ENCODE peak calls at places on chromosomes 4 and X, in eight cellular contexts. One of them, this sample, is unnamed.

GRCh38 chr4:94298725-94299252 is 43.8 kb downstream of the HPGDS start:
- DNase-seq in small intestine: peak; percentile 38
- DNase-seq in hypothalamus: no peak
- DNase-seq in HCEC 1CT: no peak
- DNase-seq in activated CD4-positive, alpha-beta memory T cell treated with anti-CD3 and anti-CD28 coated beads for 36 hours: no peak
- DNase-seq in right lobe of liver: no peak
- DNase-seq in myocyte: no peak
- DNase-seq in IMR-90: no peak
- DNase-seq in this sample: no peak

GRCh38 chr4:167100120-167100519 is 134.2 kb downstream of the SPOCK3 start:
- DNase-seq in small intestine: no peak
- DNase-seq in hypothalamus: no peak
- DNase-seq in HCEC 1CT: peak; percentile 62
- DNase-seq in activated CD4-positive, alpha-beta memory T cell treated with anti-CD3 and anti-CD28 coated beads for 36 hours: no peak
- DNase-seq in right lobe of liver: no peak
- DNase-seq in myocyte: peak; percentile 6
- DNase-seq in IMR-90: no peak
- DNase-seq in this sample: peak; percentile 2

GRCh38 chr4:53919605-53920004 is 144.8 kb downstream of the CHIC2 start:
- DNase-seq in small intestine: no peak
- DNase-seq in hypothalamus: no peak
- DNase-seq in HCEC 1CT: no peak
- DNase-seq in activated CD4-positive, alpha-beta memory T cell treated with anti-CD3 and anti-CD28 coated beads for 36 hours: no peak
- DNase-seq in right lobe of liver: no peak
- DNase-seq in myocyte: no peak
- DNase-seq in IMR-90: no peak
- DNase-seq in this sample: no peak

GRCh38 chr4:148058160-148058859 is 326.4 kb downstream of the ARHGAP10 start:
- DNase-seq in small intestine: no peak
- DNase-seq in hypothalamus: no peak
- DNase-seq in HCEC 1CT: no peak
- DNase-seq in activated CD4-positive, alpha-beta memory T cell treated with anti-CD3 and anti-CD28 coated beads for 36 hours: no peak
- DNase-seq in right lobe of liver: no peak
- DNase-seq in myocyte: no peak
- DNase-seq in IMR-90: no peak
- DNase-seq in this sample: no peak

GRCh38 chr4:165461176-165461835 is 82.5 kb downstream of the CPE start:
- DNase-seq in small intestine: no peak
- DNase-seq in hypothalamus: no peak
- DNase-seq in HCEC 1CT: peak; percentile 53
- DNase-seq in activated CD4-positive, alpha-beta memory T cell treated with anti-CD3 and anti-CD28 coated beads for 36 hours: no peak
- DNase-seq in right lobe of liver: no peak
- DNase-seq in myocyte: peak; percentile 22
- DNase-seq in IMR-90: peak; percentile 75
- DNase-seq in this sample: peak; percentile 3

GRCh38 chr4:152408514-152409327 is 127.2 kb downstream of the FBXW7 start:
- DNase-seq in small intestine: peak; percentile 52
- DNase-seq in hypothalamus: no peak
- DNase-seq in HCEC 1CT: peak; percentile 29
- DNase-seq in activated CD4-positive, alpha-beta memory T cell treated with anti-CD3 and anti-CD28 coated beads for 36 hours: no peak
- DNase-seq in right lobe of liver: no peak
- DNase-seq in myocyte: peak; percentile 55
- DNase-seq in IMR-90: peak; percentile 50
- DNase-seq in this sample: no peak

GRCh38 chr4:16043820-16044554 is 39.8 kb downstream of the PROM1 start:
- DNase-seq in small intestine: no peak
- DNase-seq in hypothalamus: no peak
- DNase-seq in HCEC 1CT: no peak
- DNase-seq in activated CD4-positive, alpha-beta memory T cell treated with anti-CD3 and anti-CD28 coated beads for 36 hours: no peak
- DNase-seq in right lobe of liver: no peak
- DNase-seq in myocyte: no peak
- DNase-seq in IMR-90: no peak
- DNase-seq in this sample: no peak

GRCh38 chr4:56743550-56743949 is 62.5 kb upstream of the HOPX start:
- DNase-seq in small intestine: peak; percentile 92
- DNase-seq in hypothalamus: no peak
- DNase-seq in HCEC 1CT: no peak
- DNase-seq in activated CD4-positive, alpha-beta memory T cell treated with anti-CD3 and anti-CD28 coated beads for 36 hours: no peak
- DNase-seq in right lobe of liver: no peak
- DNase-seq in myocyte: no peak
- DNase-seq in IMR-90: no peak
- DNase-seq in this sample: no peak

GRCh38 chr4:185534850-185535761 is at the start of gene PDLIM3:
- DNase-seq in small intestine: no peak
- DNase-seq in hypothalamus: peak; percentile 36
- DNase-seq in HCEC 1CT: peak; percentile 34
- DNase-seq in activated CD4-positive, alpha-beta memory T cell treated with anti-CD3 and anti-CD28 coated beads for 36 hours: peak; percentile 14
- DNase-seq in right lobe of liver: peak; percentile 54
- DNase-seq in myocyte: peak; percentile 92
- DNase-seq in IMR-90: peak; percentile 30
- DNase-seq in this sample: no peak

GRCh38 chrX:41010188-41010846 is 74.9 kb upstream of the USP9X start:
- DNase-seq in small intestine: peak; percentile 90
- DNase-seq in hypothalamus: peak; percentile 13
- DNase-seq in HCEC 1CT: peak; percentile 73
- DNase-seq in activated CD4-positive, alpha-beta memory T cell treated with anti-CD3 and anti-CD28 coated beads for 36 hours: peak; percentile 74
- DNase-seq in right lobe of liver: peak; percentile 84
- DNase-seq in myocyte: peak; percentile 94
- DNase-seq in IMR-90: peak; percentile 88
- DNase-seq in this sample: peak; percentile 86

GRCh38 chrX:19515615-19516105 is 352 bp upstream of the MAP3K15 start:
- DNase-seq in small intestine: no peak
- DNase-seq in hypothalamus: no peak
- DNase-seq in HCEC 1CT: no peak
- DNase-seq in activated CD4-positive, alpha-beta memory T cell treated with anti-CD3 and anti-CD28 coated beads for 36 hours: no peak
- DNase-seq in right lobe of liver: no peak
- DNase-seq in myocyte: no peak
- DNase-seq in IMR-90: no peak
- DNase-seq in this sample: no peak

GRCh38 chr4:20760053-20760452 is 59.8 kb downstream of the PACRGL start:
- DNase-seq in small intestine: no peak
- DNase-seq in hypothalamus: no peak
- DNase-seq in HCEC 1CT: no peak
- DNase-seq in activated CD4-positive, alpha-beta memory T cell treated with anti-CD3 and anti-CD28 coated beads for 36 hours: no peak
- DNase-seq in right lobe of liver: no peak
- DNase-seq in myocyte: no peak
- DNase-seq in IMR-90: no peak
- DNase-seq in this sample: no peak

GRCh38 chrX:110944323-110944761 is 148.7 kb upstream of the CHRDL1 start:
- DNase-seq in small intestine: no peak
- DNase-seq in hypothalamus: peak; percentile 6
- DNase-seq in HCEC 1CT: no peak
- DNase-seq in activated CD4-positive, alpha-beta memory T cell treated with anti-CD3 and anti-CD28 coated beads for 36 hours: no peak
- DNase-seq in right lobe of liver: no peak
- DNase-seq in myocyte: no peak
- DNase-seq in IMR-90: no peak
- DNase-seq in this sample: no peak

GRCh38 chr4:109434007-109434792 is 585 bp downstream of the SEC24B start:
- DNase-seq in small intestine: peak; percentile 24
- DNase-seq in hypothalamus: peak; percentile 45
- DNase-seq in HCEC 1CT: peak; percentile 1
- DNase-seq in activated CD4-positive, alpha-beta memory T cell treated with anti-CD3 and anti-CD28 coated beads for 36 hours: peak; percentile 32
- DNase-seq in right lobe of liver: peak; percentile 71
- DNase-seq in myocyte: peak; percentile 30
- DNase-seq in IMR-90: peak; percentile 18
- DNase-seq in this sample: peak; percentile 4

GRCh38 chr4:145387079-145387478 is 94.6 kb upstream of the SMAD1 start:
- DNase-seq in small intestine: no peak
- DNase-seq in hypothalamus: no peak
- DNase-seq in HCEC 1CT: no peak
- DNase-seq in activated CD4-positive, alpha-beta memory T cell treated with anti-CD3 and anti-CD28 coated beads for 36 hours: no peak
- DNase-seq in right lobe of liver: no peak
- DNase-seq in myocyte: no peak
- DNase-seq in IMR-90: no peak
- DNase-seq in this sample: no peak

GRCh38 chr4:139641218-139641617 is 24.4 kb upstream of the MGST2 start:
- DNase-seq in small intestine: no peak
- DNase-seq in hypothalamus: no peak
- DNase-seq in HCEC 1CT: peak; percentile 58
- DNase-seq in activated CD4-positive, alpha-beta memory T cell treated with anti-CD3 and anti-CD28 coated beads for 36 hours: no peak
- DNase-seq in right lobe of liver: no peak
- DNase-seq in myocyte: no peak
- DNase-seq in IMR-90: peak; percentile 71
- DNase-seq in this sample: no peak

GRCh38 chr4:126564283-126564854 is 1068.4 kb upstream of the INTU start:
- DNase-seq in small intestine: no peak
- DNase-seq in hypothalamus: no peak
- DNase-seq in HCEC 1CT: no peak
- DNase-seq in activated CD4-positive, alpha-beta memory T cell treated with anti-CD3 and anti-CD28 coated beads for 36 hours: no peak
- DNase-seq in right lobe of liver: no peak
- DNase-seq in myocyte: no peak
- DNase-seq in IMR-90: peak; percentile 6
- DNase-seq in this sample: no peak